ENCODE peak calls at places on chromosomes 3 and 15, in eight cellular contexts. L is psoas muscle; K is CD8-positive, alpha-beta memory T cell; E is fibroblast of lung; Q is cardiac muscle cell; Z is pancreas; R is neural progenitor cell; O is Peyer's patch. C is an unnamed sample. For H3K4me1, the result is how much of the 10 kb centered on the place peaks cover.

GRCh38 chr15:57324590-57324890 is 51.8 kb upstream of the CGNL1 start:
- DNase-seq in K (no peak), Z (no peak), R (no peak), L (no peak), Q (no peak), O (no peak), E (no peak), C (no peak)

GRCh38 chr3:114730397-114730796 is 416.7 kb downstream of the ZBTB20 start:
- DNase-seq in L (no peak), K (no peak), O (no peak), Q (no peak), R (no peak), E (no peak), Z (no peak), C (no peak)

GRCh38 chr3:21889166-21889565 is 138.2 kb upstream of the ZNF385D start:
- DNase-seq in O (no peak), Z (no peak), E (no peak), K (no peak), Q (no peak), L (no peak), R (no peak), C (no peak)

GRCh38 chr3:98259707-98260106 is 4.3 kb upstream of the OR5H6 start:
- DNase-seq in Q (no peak), K (no peak), Z (no peak), R (no peak), E (no peak), O (no peak), L (no peak), C (no peak)

GRCh38 chr15:80105193-80105984 is 45.9 kb downstream of the ZFAND6 start:
- DNase-seq in K (no peak), Z (no peak), O (no peak), E (peak), L (no peak), R (no peak), Q (peak), C (no peak)

GRCh38 chr3:104438761-104439160 is 927.9 kb upstream of the ALCAM start:
- DNase-seq in O (no peak), R (no peak), K (no peak), E (no peak), Z (no peak), L (no peak), Q (peak), C (no peak)

GRCh38 chr15:48674876-48675275 is 29.4 kb upstream of the FBN1 start:
- DNase-seq in R (no peak), Z (no peak), Q (peak), O (no peak), E (no peak), L (no peak), K (no peak), C (no peak)

GRCh38 chr15:55279746-55280351 is 9.8 kb downstream of the RAB27A start:
- DNase-seq in R (no peak), K (peak), Z (no peak), L (no peak), E (peak), Q (peak), O (no peak), C (no peak)

GRCh38 chr3:160691962-160692361 is 15.0 kb downstream of the ARL14 start:
- DNase-seq in Z (no peak), Q (no peak), R (no peak), L (no peak), E (no peak), K (no peak), O (no peak), C (no peak)

GRCh38 chr3:39141211-39141995 is 12.0 kb downstream of the CSRNP1 start:
- DNase-seq in O (peak), K (no peak), E (peak), R (no peak), L (peak), Z (peak), Q (peak), C (peak)

GRCh38 chr15:76140069-76140454 is 80.3 kb downstream of the TMEM266 start:
- DNase-seq in K (no peak), Q (peak), Z (no peak), R (peak), E (no peak), O (no peak), L (no peak), C (no peak)

GRCh38 chr15:76139368-76140068 is 79.7 kb downstream of the TMEM266 start:
- DNase-seq in O (no peak), R (peak), L (peak), E (peak), Q (peak), Z (peak), K (peak), C (peak)

GRCh38 chr15:76134537-76134936 is 74.8 kb downstream of the TMEM266 start:
- DNase-seq in Z (no peak), R (no peak), O (no peak), Q (no peak), E (no peak), L (no peak), K (no peak), C (no peak)

GRCh38 chr15:76138436-76138835 is 78.7 kb downstream of the TMEM266 start:
- DNase-seq in R (no peak), O (no peak), Z (no peak), E (no peak), L (no peak), Q (no peak), K (no peak), C (no peak)

DNA sequence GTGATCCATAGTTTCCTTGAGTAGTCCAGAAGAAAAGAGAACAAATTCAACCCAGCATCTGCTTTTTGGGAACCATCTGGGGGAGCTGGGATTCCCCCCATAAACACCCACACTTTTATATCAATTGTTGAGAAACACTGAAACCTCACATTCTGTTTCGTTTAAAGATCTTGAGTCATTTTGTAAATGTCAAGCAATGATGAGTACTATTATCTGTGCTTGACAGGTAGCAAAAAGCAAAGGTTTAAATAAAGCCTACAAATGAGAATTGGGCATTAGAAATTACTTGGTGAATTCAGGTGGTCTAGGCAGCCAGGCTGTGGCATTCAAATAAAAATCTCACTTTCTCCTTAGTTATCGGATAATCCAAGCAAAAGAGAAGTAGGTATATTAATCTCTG is 75.7 kb downstream of the TMEM266 start:
- DNase-seq in O (no peak), L (no peak), Z (no peak), R (no peak), E (no peak), K (no peak), Q (no peak), C (no peak)
- H3K4me1 ChIP-seq in O (under half), L (under half), Z (under half), R (under half), E (under half), K (under half), Q (under half), C (under half)

GRCh38 chr15:51190424-51191068 is 95.8 kb upstream of the TNFAIP8L3 start:
- DNase-seq in Z (no peak), E (no peak), Q (no peak), K (no peak), R (no peak), L (peak), O (no peak), C (no peak)
- H3K4me1 ChIP-seq in Z (under half), E (under half), Q (under half), K (under half), R (under half), L (under half), O (under half), C (under half)

DNA sequence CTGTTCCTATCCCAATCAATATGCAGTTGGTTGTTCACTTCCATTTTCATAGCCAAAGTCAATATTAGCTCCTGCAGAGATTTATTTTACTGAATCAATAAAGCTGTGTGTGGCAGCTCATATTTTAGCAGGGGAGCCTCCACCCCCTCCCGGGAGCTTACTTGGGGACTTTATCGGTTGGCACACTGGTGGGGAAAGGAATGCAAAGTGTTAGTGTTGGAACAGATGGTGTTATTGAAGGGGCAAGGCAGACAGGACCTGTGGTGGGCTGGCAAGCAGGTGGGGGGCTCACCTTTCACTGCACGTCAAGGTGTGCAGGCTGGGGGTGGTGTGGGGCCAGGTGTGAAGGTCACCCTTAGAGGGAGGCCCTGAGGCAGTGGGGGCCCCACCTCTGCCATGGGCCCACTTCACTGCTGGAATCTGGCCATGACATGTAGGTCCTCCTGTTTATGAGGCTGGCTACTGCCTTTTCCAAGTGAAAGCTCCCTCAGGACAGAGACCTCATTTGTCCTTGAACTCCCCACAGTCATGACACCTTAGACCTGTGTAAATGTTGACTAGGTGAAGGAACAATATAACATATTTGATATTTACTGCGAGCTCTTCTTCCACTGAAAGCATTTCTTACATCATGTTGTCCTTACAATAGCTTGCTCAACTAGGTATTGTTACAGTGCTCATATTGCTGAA is 44.0 kb upstream of the SEC22A start:
- DNase-seq in E (no peak), O (no peak), Z (peak), K (no peak), Q (no peak), L (no peak), R (no peak), C (peak)
- H3K4me1 ChIP-seq in E (under half), O (under half), Z (under half), K (under half), Q (under half), L (under half), R (under half), C (half or more)

GRCh38 chr3:157066335-157067071 is 93.4 kb downstream of the CCNL1 start:
- DNase-seq in Q (peak), E (peak), L (no peak), O (no peak), Z (no peak), K (no peak), R (no peak), C (no peak)

GRCh38 chr3:157067114-157067513 is 92.8 kb downstream of the CCNL1 start:
- DNase-seq in E (no peak), L (no peak), R (no peak), K (peak), Z (no peak), Q (no peak), O (no peak), C (no peak)

GRCh38 chr3:157063926-157064325 is 96.0 kb downstream of the CCNL1 start:
- DNase-seq in O (no peak), E (peak), L (no peak), K (no peak), Z (no peak), Q (peak), R (no peak), C (no peak)

GRCh38 chr3:157064402-157064801 is 95.5 kb downstream of the CCNL1 start:
- DNase-seq in Z (no peak), R (no peak), K (no peak), E (no peak), O (no peak), Q (no peak), L (no peak), C (no peak)

DNA sequence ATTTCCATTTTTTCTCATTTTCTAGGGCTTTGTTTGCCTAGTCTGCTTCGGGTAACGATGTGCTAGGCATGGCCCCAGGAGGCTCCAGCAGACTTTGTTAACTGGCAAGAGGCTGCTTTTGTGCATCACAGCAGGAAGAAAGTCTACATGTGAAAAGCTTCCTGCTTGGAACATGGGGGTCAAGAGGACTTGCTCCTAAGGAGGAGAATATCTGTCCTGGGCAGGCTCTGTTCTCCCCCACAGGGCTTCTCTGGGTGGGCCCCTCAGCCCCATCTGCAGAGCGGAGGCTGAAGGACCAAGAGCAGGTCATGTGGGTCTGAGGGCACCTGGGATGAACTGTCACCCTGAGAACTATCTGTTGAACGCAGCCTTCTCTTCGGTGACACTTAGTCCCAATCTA is 94.7 kb downstream of the CCNL1 start:
- DNase-seq in E (no peak), Q (no peak), R (peak), K (no peak), Z (no peak), O (no peak), L (no peak), C (no peak)
- H3K4me1 ChIP-seq in E (under half), Q (under half), R (under half), K (under half), Z (under half), O (under half), L (under half), C (under half)

GRCh38 chr15:69760890-69761568 is 308.4 kb downstream of the RPLP1 start:
- DNase-seq in O (no peak), K (peak), E (peak), L (peak), Z (no peak), R (no peak), Q (peak), C (peak)
- H3K4me1 ChIP-seq in O (under half), K (half or more), E (under half), L (under half), Z (under half), R (under half), Q (under half), C (under half)

GRCh38 chr15:75053748-75054125 is 30.3 kb downstream of the PPCDC start:
- DNase-seq in R (no peak), Z (no peak), E (no peak), K (no peak), O (peak), Q (no peak), L (no peak), C (no peak)

GRCh38 chr15:75052972-75053747 is 29.8 kb downstream of the PPCDC start:
- DNase-seq in O (peak), E (no peak), K (no peak), Q (no peak), L (no peak), Z (no peak), R (no peak), C (no peak)

GRCh38 chr15:75050283-75050682 is 26.9 kb downstream of the PPCDC start:
- DNase-seq in E (no peak), Q (no peak), L (no peak), O (no peak), Z (no peak), R (no peak), K (no peak), C (no peak)

GRCh38 chr15:75051161-75051560 is 27.8 kb downstream of the PPCDC start:
- DNase-seq in O (peak), L (no peak), E (peak), Q (no peak), Z (no peak), K (no peak), R (no peak), C (no peak)

DNA sequence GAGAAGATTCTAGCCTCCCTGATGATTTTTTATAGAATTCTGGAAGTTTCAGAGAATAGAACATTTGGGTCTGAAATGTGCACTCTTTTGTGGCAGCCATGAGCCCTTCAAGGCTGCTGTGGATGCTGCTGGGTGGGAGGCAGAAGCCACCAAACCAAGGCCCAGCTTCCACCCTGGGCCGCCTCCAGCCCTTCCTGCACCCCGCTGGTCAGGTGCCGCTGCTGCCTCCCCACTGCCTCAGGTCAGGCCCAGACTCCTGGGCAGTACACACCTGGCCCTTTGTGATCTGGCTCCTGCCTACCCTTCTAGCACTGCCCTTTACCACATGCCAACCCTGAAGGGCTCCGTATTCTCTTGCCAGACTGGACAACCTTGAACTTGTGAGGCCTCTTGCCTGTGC is 28.3 kb downstream of the PPCDC start:
- DNase-seq in O (peak), Z (no peak), R (no peak), K (no peak), E (no peak), L (no peak), Q (no peak), C (no peak)
- H3K4me1 ChIP-seq in O (under half), Z (under half), R (under half), K (under half), E (under half), L (under half), Q (under half), C (under half)